ENCODE peak calls at places on chromosomes 7 and 10, in seven cellular contexts. G is GM06990, R is brain microvascular endothelial cell, K is lung, S is neural progenitor cell, H is spleen, E is HCT116. T is an unnamed sample. For H3K36me3, the result is how much of the 10 kb centered on the place peaks cover.

GRCh38 chr7:41098402-41098801 is 604.5 kb downstream of the INHBA start:
- DNase-seq in G (no peak), R (no peak), K (no peak), S (no peak), H (no peak), E (no peak), T (no peak)

GRCh38 chr10:78977761-78978305 is 90.9 kb upstream of the ZMIZ1 start:
- DNase-seq in G (no peak), R (peak), K (peak), S (no peak), H (no peak), E (no peak), T (no peak)

GRCh38 chr10:49289480-49289879 is 9.5 kb upstream of the C10orf71 start:
- DNase-seq in G (no peak), R (no peak), K (no peak), S (no peak), H (no peak), E (no peak), T (no peak)

GRCh38 chr7:155685070-155685790 is 40.8 kb downstream of the RBM33 start:
- DNase-seq in G (no peak), R (no peak), K (no peak), S (no peak), H (no peak), E (no peak), T (no peak)

GRCh38 chr10:44193156-44193555 is 191.7 kb downstream of the CXCL12 start:
- DNase-seq in G (no peak), R (no peak), K (no peak), S (no peak), H (no peak), E (no peak), T (no peak)

GRCh38 chr7:67105382-67105781 is 108.7 kb downstream of the TYW1 start:
- DNase-seq in G (no peak), R (peak), K (no peak), S (no peak), H (no peak), E (no peak), T (no peak)

GRCh38 chr10:99661370-99661749 is 2.1 kb downstream of the ENTPD7 start:
- DNase-seq in G (no peak), R (peak), K (no peak), S (no peak), H (no peak), E (no peak), T (no peak)

GRCh38 chr10:48639646-48640045 is 34.8 kb upstream of the ARHGAP22 start:
- DNase-seq in G (no peak), R (no peak), K (no peak), S (no peak), H (no peak), E (no peak), T (no peak)

GRCh38 chr7:6279937-6280336 is 7.5 kb upstream of the CYTH3 start:
- DNase-seq in G (no peak), R (no peak), K (no peak), S (no peak), H (peak), E (no peak), T (no peak)

GRCh38 chr10:74977913-74978847 is 133.3 kb upstream of the SAMD8 start:
- DNase-seq in G (peak), R (no peak), K (no peak), S (no peak), H (no peak), E (no peak), T (no peak)

GRCh38 chr10:118471863-118472262 is 123.6 kb downstream of the PRLHR start:
- DNase-seq in G (no peak), R (peak), K (no peak), S (no peak), H (no peak), E (no peak), T (no peak)

GRCh38 chr10:21263266-21263803 is 262.1 kb downstream of the SKIDA1 start:
- DNase-seq in G (no peak), R (no peak), K (no peak), S (no peak), H (peak), E (no peak), T (no peak)

GRCh38 chr10:116996994-116997393 is 8.0 kb downstream of the SHTN1 start:
- DNase-seq in G (no peak), R (no peak), K (no peak), S (no peak), H (no peak), E (no peak), T (no peak)

GRCh38 chr10:95400789-95401188 is 110.0 kb upstream of the PDLIM1 start:
- DNase-seq in G (no peak), R (no peak), K (peak), S (no peak), H (no peak), E (no peak), T (no peak)

GRCh38 chr7:40489844-40490602 is 355.2 kb downstream of the SUGCT start:
- DNase-seq in G (no peak), R (no peak), K (no peak), S (no peak), H (no peak), E (no peak), T (no peak)

GRCh38 chr7:76330245-76330644 is 27.8 kb downstream of the HSPB1 start:
- DNase-seq in G (no peak), R (no peak), K (no peak), S (no peak), H (no peak), E (no peak), T (no peak)

GRCh38 chr7:76328390-76328789 is 25.9 kb downstream of the HSPB1 start:
- DNase-seq in G (no peak), R (no peak), K (no peak), S (no peak), H (no peak), E (no peak), T (no peak)

GRCh38 chr7:76327610-76328009 is 25.1 kb downstream of the HSPB1 start:
- DNase-seq in G (no peak), R (no peak), K (no peak), S (no peak), H (no peak), E (no peak), T (no peak)

GRCh38 chr7:76330673-76331072 is 28.1 kb downstream of the YWHAG start:
- DNase-seq in G (no peak), R (no peak), K (no peak), S (no peak), H (no peak), E (no peak), T (no peak)

DNA sequence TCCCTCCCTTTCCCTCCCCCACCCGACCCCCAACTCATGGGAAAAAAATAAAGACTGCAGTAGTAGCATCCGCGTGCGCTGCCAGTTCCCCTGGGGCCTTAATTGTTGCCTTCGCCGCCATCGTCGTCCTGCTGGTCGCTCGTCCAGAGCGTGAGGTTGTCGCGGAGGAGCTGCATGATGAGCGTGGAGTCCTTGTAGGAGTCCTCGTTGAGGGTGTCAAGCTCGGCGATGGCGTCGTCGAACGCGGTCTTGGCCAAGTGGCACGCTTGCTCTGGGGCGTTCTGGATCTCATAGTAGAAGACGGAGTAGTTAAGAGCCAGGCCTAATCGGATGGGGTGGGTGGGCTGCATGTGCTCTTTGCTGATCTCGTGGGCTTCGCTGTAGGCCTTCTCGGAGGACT is 27.0 kb downstream of the HSPB1 start:
- DNase-seq in G (no peak), R (no peak), K (no peak), S (no peak), H (no peak), E (no peak), T (no peak)
- H3K36me3 ChIP-seq in G (under half), R (half or more), K (under half), S (under half), H (under half), E (under half), T (under half)

GRCh38 chr7:16804674-16805439 is at the start of gene AGR2:
- DNase-seq in G (no peak), R (no peak), K (peak), S (no peak), H (no peak), E (no peak), T (peak)
- H3K4me3 ChIP-seq in G (no peak), R (no peak), K (no peak), S (no peak), H (no peak), E (no peak), T (peak)

GRCh38 chr10:113148899-113149298 is 198.9 kb downstream of the TCF7L2 start:
- DNase-seq in G (no peak), R (no peak), K (no peak), S (no peak), H (no peak), E (no peak), T (no peak)
- H3K36me3 ChIP-seq in G (under half), R (under half), K (under half), S (under half), H (under half), E (half or more), T (under half)

GRCh38 chr10:3748484-3748883 is 36.5 kb downstream of the KLF6 start:
- DNase-seq in G (no peak), R (no peak), K (peak), S (no peak), H (no peak), E (no peak), T (no peak)
- H3K4me3 ChIP-seq in G (no peak), R (no peak), K (no peak), S (no peak), H (no peak), E (no peak), T (no peak)

GRCh38 chr7:105137898-105138297 is 123.9 kb downstream of the KMT2E start:
- DNase-seq in G (no peak), R (no peak), K (no peak), S (no peak), H (no peak), E (no peak), T (no peak)

GRCh38 chr7:105133986-105134655 is 120.1 kb downstream of the KMT2E start:
- DNase-seq in G (no peak), R (no peak), K (no peak), S (no peak), H (no peak), E (no peak), T (no peak)

GRCh38 chr7:105136221-105136620 is 122.2 kb downstream of the KMT2E start:
- DNase-seq in G (no peak), R (no peak), K (no peak), S (peak), H (no peak), E (peak), T (no peak)

GRCh38 chr7:105141068-105141467 is 127.1 kb downstream of the KMT2E start:
- DNase-seq in G (no peak), R (peak), K (no peak), S (peak), H (no peak), E (peak), T (no peak)

DNA sequence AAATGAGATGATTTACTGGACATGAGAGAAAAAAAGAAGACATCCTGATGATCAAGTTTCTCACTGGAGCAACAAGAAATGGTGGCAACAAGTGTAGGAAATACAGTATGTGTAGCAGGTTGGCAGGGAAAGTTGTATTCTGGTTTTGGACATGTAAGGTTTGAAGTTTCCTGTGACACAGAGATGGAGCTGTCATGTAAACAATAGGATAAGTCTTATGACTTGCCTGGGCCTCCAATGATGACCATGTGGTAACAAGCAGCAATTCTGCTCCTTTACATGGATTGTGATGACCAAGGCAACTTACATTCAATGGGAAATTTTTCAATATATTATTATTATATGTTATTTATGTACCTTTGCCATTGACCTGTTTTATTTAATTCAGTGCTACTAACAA is 125.4 kb downstream of the KMT2E start:
- DNase-seq in G (no peak), R (no peak), K (no peak), S (no peak), H (no peak), E (no peak), T (no peak)
- H3K36me3 ChIP-seq in G (under half), R (under half), K (under half), S (under half), H (under half), E (under half), T (under half)

DNA sequence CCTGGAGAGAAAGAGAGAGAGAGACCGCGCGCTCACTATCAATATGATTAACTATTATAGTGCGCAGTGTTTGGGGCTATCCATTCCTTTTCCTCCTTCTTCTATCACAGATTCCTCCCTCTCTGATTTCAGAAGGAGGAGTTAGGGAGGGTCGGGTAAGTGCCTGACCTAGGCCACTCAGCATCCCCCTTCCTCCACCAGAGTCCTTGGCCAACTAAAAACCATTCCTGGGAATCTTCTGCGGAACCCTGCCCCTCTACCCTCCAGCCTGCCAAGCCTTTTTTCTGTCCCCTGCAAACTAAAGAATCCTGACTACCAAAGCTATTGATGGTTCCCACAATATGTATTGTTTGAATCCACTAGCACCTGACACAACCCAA is 256.2 kb upstream of the NFE2L3 start:
- DNase-seq in G (no peak), R (no peak), K (no peak), S (peak), H (no peak), E (no peak), T (no peak)
- H3K4me3 ChIP-seq in G (no peak), R (no peak), K (no peak), S (peak), H (no peak), E (peak), T (no peak)

GRCh38 chr7:105009667-105010537 is 4.1 kb upstream of the KMT2E start:
- DNase-seq in G (no peak), R (no peak), K (no peak), S (no peak), H (no peak), E (no peak), T (no peak)

GRCh38 chr7:105003275-105003674 is 10.7 kb upstream of the KMT2E start:
- DNase-seq in G (no peak), R (peak), K (peak), S (no peak), H (no peak), E (no peak), T (no peak)

GRCh38 chr7:105007298-105007697 is 6.7 kb upstream of the KMT2E start:
- DNase-seq in G (no peak), R (no peak), K (no peak), S (no peak), H (no peak), E (no peak), T (no peak)

GRCh38 chr7:105003875-105004510 is 10.0 kb upstream of the KMT2E start:
- DNase-seq in G (no peak), R (no peak), K (no peak), S (no peak), H (no peak), E (no peak), T (no peak)

DNA sequence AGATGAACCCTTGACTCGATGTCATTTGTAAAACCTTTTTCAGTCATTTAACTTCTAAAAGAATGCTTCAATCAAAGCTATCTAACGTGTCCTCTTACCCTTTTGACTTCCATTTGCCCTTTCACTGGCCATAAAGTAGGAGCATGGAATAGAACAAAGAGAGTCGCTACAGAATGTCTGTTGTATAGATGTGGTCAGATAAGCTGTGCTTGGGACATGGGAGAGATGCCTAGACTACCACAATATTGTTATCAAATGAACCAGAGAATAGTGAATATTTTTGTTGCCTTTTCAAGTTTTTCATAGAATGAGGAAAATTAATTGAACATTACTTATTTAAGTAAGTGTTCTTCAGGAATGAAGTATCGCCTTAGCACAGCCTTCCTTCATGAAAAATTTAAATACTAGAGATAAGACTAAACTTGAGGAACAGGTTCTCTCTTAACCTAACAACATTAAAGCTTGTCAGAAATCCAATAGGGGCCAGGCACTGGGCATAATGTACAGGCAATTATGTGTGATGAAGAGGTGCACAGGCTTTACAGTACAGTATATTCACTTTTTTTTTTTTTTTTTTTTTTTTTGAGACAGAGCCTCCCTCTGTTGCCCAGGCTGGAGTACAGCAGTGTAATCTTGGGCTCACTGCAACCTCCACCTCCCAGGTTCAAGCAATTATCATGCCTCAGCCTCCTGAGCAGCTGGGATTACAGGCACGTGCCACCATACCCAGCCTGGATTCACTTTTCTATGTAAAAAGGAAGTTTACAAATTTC is 7.5 kb upstream of the KMT2E start:
- DNase-seq in G (no peak), R (no peak), K (no peak), S (no peak), H (no peak), E (no peak), T (peak)
- H3K36me3 ChIP-seq in G (under half), R (under half), K (under half), S (under half), H (under half), E (under half), T (under half)

GRCh38 chr7:151110941-151111645 is 24.8 kb downstream of the AGAP3 start:
- DNase-seq in G (peak), R (peak), K (peak), S (peak), H (peak), E (no peak), T (peak)
- H3K4me3 ChIP-seq in G (no peak), R (no peak), K (no peak), S (no peak), H (no peak), E (no peak), T (no peak)